ENCODE peak calls at places on chromosomes 13 and 19, in five cellular contexts. J, S, D, W and Y are unnamed samples.
A peak's percentile ranks its signal among the peaks of the same experiment; 100 is the strongest.

GRCh38 chr13:39783051-39783450 is 127.6 kb downstream of the COG6 start:
- DNase-seq in S (no peak), J (no peak), W (no peak), D (no peak), Y (no peak)

GRCh38 chr19:33390120-33390907 is 16.8 kb downstream of the CEBPG start:
- DNase-seq in J (peak; percentile 49), D (no peak), W (peak; percentile 64), S (no peak), Y (peak; percentile 28)

GRCh38 chr13:110726726-110727125 is 13.2 kb downstream of the ING1 start:
- DNase-seq in D (no peak), W (no peak), J (no peak), S (peak; percentile 43), Y (no peak)

GRCh38 chr19:49272204-49272603 is 52.8 kb downstream of the SLC6A16 start:
- DNase-seq in J (no peak), D (no peak), W (no peak), S (no peak), Y (no peak)

GRCh38 chr13:112873851-112874750 is 94.9 kb upstream of the MCF2L start:
- DNase-seq in D (no peak), W (peak; percentile 79), S (no peak), J (peak; percentile 77), Y (peak; percentile 87)

GRCh38 chr13:76816394-76816793 is 69.8 kb downstream of the KCTD12 start:
- DNase-seq in W (no peak), J (no peak), S (no peak), D (no peak), Y (no peak)

GRCh38 chr19:40366697-40367561 is 18.4 kb downstream of the PLD3 start:
- DNase-seq in D (no peak), S (no peak), J (peak; percentile 82), W (no peak), Y (peak; percentile 80)

GRCh38 chr19:33868821-33869412 is 72.2 kb downstream of the KCTD15 start:
- DNase-seq in W (peak; percentile 33), S (no peak), D (no peak), J (no peak), Y (peak; percentile 48)

GRCh38 chr19:7346488-7346971 is 2.2 kb upstream of the ARHGEF18 start:
- DNase-seq in J (no peak), D (no peak), W (no peak), S (no peak), Y (no peak)

GRCh38 chr13:29908917-29909755 is 58.7 kb upstream of the UBL3 start:
- DNase-seq in J (no peak), D (no peak), S (no peak), W (no peak), Y (peak; percentile 19)

GRCh38 chr13:42401376-42401775 is 129.4 kb downstream of the AKAP11 start:
- DNase-seq in J (no peak), W (no peak), S (no peak), D (no peak), Y (no peak)

GRCh38 chr19:8194528-8195275 is 14.5 kb upstream of the CERS4 start:
- DNase-seq in W (peak; percentile 57), J (peak; percentile 37), D (peak; percentile 28), S (peak; percentile 48), Y (no peak)

GRCh38 chr19:15129856-15130580 is 22.8 kb downstream of the SYDE1 start:
- DNase-seq in W (no peak), D (no peak), S (peak; percentile 30), J (peak; percentile 41), Y (no peak)

GRCh38 chr19:40609561-40610395 is 8.6 kb downstream of the LTBP4 start:
- DNase-seq in W (peak; percentile 97), D (peak; percentile 69), S (peak; percentile 75), J (peak; percentile 95), Y (peak; percentile 90)

GRCh38 chr13:114283581-114283980 is 2.2 kb downstream of the UPF3A start:
- DNase-seq in D (no peak), S (no peak), W (no peak), J (no peak), Y (no peak)